ENCODE peak calls at places on chromosomes 12 and 14, in four cellular contexts. I, Z, P and H are unnamed samples.
A peak's percentile ranks its signal among the peaks of the same experiment; 100 is the strongest.

GRCh38 chr12:84058136-84058535 is 854.5 kb downstream of the SLC6A15 start:
- DNase-seq in I (no peak), Z (no peak), P (no peak), H (no peak)

GRCh38 chr14:76203086-76204001 is 51.6 kb downstream of the GPATCH2L start:
- DNase-seq in P (peak; percentile 83), I (peak; percentile 94), Z (peak; percentile 42), H (peak; percentile 92)

GRCh38 chr14:55508676-55509075 is 68.3 kb upstream of the TBPL2 start:
- DNase-seq in I (no peak), Z (no peak), P (no peak), H (no peak)

GRCh38 chr12:119693006-119693405 is 25.1 kb downstream of the PRKAB1 start:
- DNase-seq in I (peak; percentile 77), P (peak; percentile 89), Z (peak; percentile 44), H (peak; percentile 83)

GRCh38 chr12:45670339-45671065 is 59.0 kb upstream of the ARID2 start:
- DNase-seq in P (no peak), Z (no peak), I (peak; percentile 49), H (no peak)

GRCh38 chr12:2064078-2064507 is 11.3 kb downstream of the CACNA1C start:
- DNase-seq in P (no peak), I (peak; percentile 47), Z (no peak), H (no peak)

GRCh38 chr12:54378791-54379400 is 5.6 kb downstream of the ZNF385A start:
- DNase-seq in P (no peak), I (peak; percentile 41), Z (peak; percentile 56), H (no peak)

GRCh38 chr12:121893901-121894540 is 5.4 kb downstream of the PSMD9 start:
- DNase-seq in Z (peak; percentile 59), P (no peak), I (peak; percentile 73), H (peak; percentile 41)

GRCh38 chr12:65121049-65121955 is at the start of gene WIF1:
- DNase-seq in I (no peak), Z (peak; percentile 18), P (no peak), H (no peak)

GRCh38 chr14:93984987-93985410 is 8.6 kb upstream of the ASB2 start:
- DNase-seq in Z (no peak), P (peak; percentile 92), I (peak; percentile 66), H (peak; percentile 48)

GRCh38 chr12:106025129-106025528 is 113.6 kb downstream of the NUAK1 start:
- DNase-seq in I (no peak), P (no peak), Z (no peak), H (no peak)

GRCh38 chr12:6967548-6968100 is 2.8 kb downstream of the PHB2 start:
- DNase-seq in I (no peak), P (no peak), Z (no peak), H (no peak)

GRCh38 chr12:5388581-5389535 is 43.0 kb upstream of the NTF3 start:
- DNase-seq in I (no peak), P (no peak), Z (no peak), H (no peak)

GRCh38 chr12:63802012-63802608 is 22.4 kb downstream of the RXYLT1 start:
- DNase-seq in Z (no peak), P (no peak), I (peak; percentile 55), H (no peak)

GRCh38 chr14:88631091-88631490 is 68.3 kb downstream of the ZC3H14 start:
- DNase-seq in I (no peak), P (no peak), Z (no peak), H (no peak)

GRCh38 chr12:15801770-15802393 is 12.7 kb upstream of the EPS8 start:
- DNase-seq in P (no peak), I (peak; percentile 42), Z (no peak), H (no peak)

GRCh38 chr12:51818567-51819300 is 29.8 kb downstream of the FIGNL2 start:
- DNase-seq in P (peak; percentile 67), I (peak; percentile 83), Z (no peak), H (peak; percentile 79)

GRCh38 chr12:123237646-123238329 is 4.6 kb downstream of the MTRFR start:
- DNase-seq in Z (peak; percentile 57), I (peak; percentile 88), P (no peak), H (no peak)

GRCh38 chr12:96194901-96195844 is 998 bp downstream of the ELK3 start:
- DNase-seq in P (no peak), Z (peak; percentile 36), I (peak; percentile 90), H (peak; percentile 71)

GRCh38 chr12:7031306-7031705 is 13.0 kb upstream of the LPCAT3 start:
- DNase-seq in P (no peak), I (no peak), Z (no peak), H (no peak)

GRCh38 chr12:104805186-104805585 is 152.9 kb downstream of the SLC41A2 start:
- DNase-seq in Z (no peak), P (peak; percentile 29), I (peak; percentile 73), H (peak; percentile 33)

GRCh38 chr14:78530078-78530477 is 359.9 kb downstream of the NRXN3 start:
- DNase-seq in I (peak; percentile 11), P (no peak), Z (peak; percentile 14), H (peak; percentile 0)

GRCh38 chr14:105014032-105014431 is 6.9 kb downstream of the CDCA4 start:
- DNase-seq in Z (no peak), I (no peak), P (no peak), H (no peak)

GRCh38 chr12:46372852-46373302 is 304 bp upstream of the SLC38A2 start:
- DNase-seq in I (no peak), Z (no peak), P (no peak), H (no peak)

GRCh38 chr12:37547611-37548010 is 769.0 kb upstream of the ALG10B start:
- DNase-seq in I (no peak), Z (no peak), P (no peak), H (no peak)

GRCh38 chr12:22230280-22230794 is 104.2 kb downstream of the ST8SIA1 start:
- DNase-seq in Z (no peak), I (peak; percentile 12), P (no peak), H (peak; percentile 26)

GRCh38 chr14:104120281-104120741 is 18.1 kb upstream of the KIF26A start:
- DNase-seq in Z (no peak), P (no peak), I (no peak), H (no peak)

GRCh38 chr14:76968621-76969063 is 59.9 kb downstream of the IRF2BPL start:
- DNase-seq in I (no peak), Z (peak; percentile 40), P (no peak), H (no peak)

GRCh38 chr12:57485695-57486094 is 2.2 kb upstream of the MARS1 start:
- DNase-seq in Z (no peak), P (no peak), I (no peak), H (no peak)

GRCh38 chr12:1913377-1914115 is 4.9 kb downstream of the CACNA2D4 start:
- DNase-seq in I (no peak), P (no peak), Z (no peak), H (no peak)

GRCh38 chr14:102795060-102795925 is 18.0 kb downstream of the TRAF3 start:
- DNase-seq in Z (peak; percentile 54), I (peak; percentile 94), P (peak; percentile 59), H (peak; percentile 83)

GRCh38 chr14:51576112-51576420 is 75.6 kb upstream of the FRMD6 start:
- DNase-seq in I (peak; percentile 59), Z (no peak), P (no peak), H (peak; percentile 44)

GRCh38 chr12:2453076-2453806 is 341.5 kb upstream of the FKBP4 start:
- DNase-seq in P (no peak), Z (no peak), I (peak; percentile 61), H (peak; percentile 4)

GRCh38 chr12:53097207-53097563 is 282 bp upstream of the IGFBP6 start:
- DNase-seq in I (peak; percentile 43), P (no peak), Z (no peak), H (no peak)
- H3K4me3 ChIP-seq in I (peak overlapping the region; percentile 52), P (peak overlapping the region; percentile 73), Z (peak overlapping the region; percentile 36), H (peak overlapping the region; percentile 63)

GRCh38 chr12:48352157-48352775 is 1.5 kb upstream of the ZNF641 start:
- DNase-seq in Z (no peak), P (no peak), I (no peak), H (no peak)
- H3K4me3 ChIP-seq in Z (no peak overlapping the region), P (no peak overlapping the region), I (no peak overlapping the region), H (no peak overlapping the region)

DNA sequence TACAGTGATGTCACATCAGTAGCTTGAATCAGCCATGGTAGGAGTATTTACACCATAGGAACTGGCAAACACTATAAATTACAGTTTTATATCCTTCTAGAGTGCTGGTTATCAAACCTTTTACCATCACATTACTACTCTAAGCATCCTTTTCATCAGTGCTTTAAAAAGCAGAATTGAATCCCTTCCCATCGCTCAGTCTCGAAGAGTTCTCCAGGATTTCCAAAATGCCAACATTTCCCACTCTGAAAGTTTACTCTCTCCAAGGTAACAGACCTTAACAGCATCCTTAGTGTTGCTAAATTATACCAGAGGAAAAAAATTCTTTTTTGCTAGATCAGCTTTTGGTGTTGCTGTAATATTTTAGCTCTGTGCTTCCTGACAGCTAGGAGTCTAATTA is 209.4 kb upstream of the USP15 start:
- DNase-seq in P (no peak), I (no peak), Z (no peak), H (no peak)
- H3K4me3 ChIP-seq in P (no peak overlapping the region), I (no peak overlapping the region), Z (no peak overlapping the region), H (no peak overlapping the region)

DNA sequence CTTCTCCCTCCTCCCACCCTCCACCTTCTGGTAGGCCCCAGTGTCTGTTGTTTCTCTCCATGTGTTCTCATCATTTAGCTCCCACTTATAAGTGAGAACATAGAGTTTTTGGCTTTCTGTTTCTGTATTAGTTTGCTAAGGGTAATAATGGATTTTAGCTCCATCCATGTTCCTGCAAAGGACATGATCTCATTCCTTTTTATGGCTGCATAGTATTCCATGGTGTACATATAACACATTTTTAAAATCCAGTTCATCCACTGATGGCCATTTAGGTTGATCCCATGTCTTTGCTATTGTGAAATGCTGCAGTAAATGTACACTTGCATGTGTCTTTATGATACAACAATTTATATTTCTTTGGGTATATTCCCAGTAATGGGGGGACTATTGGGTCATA is 96.1 kb downstream of the CCDC91 start:
- DNase-seq in P (no peak), Z (no peak), I (no peak), H (no peak)
- H3K4me3 ChIP-seq in P (no peak overlapping the region), Z (no peak overlapping the region), I (no peak overlapping the region), H (no peak overlapping the region)

GRCh38 chr12:24954261-24954660 is 5.4 kb upstream of the BCAT1 start:
- DNase-seq in Z (no peak), I (no peak), P (no peak), H (no peak)
- H3K4me3 ChIP-seq in Z (no peak overlapping the region), I (no peak overlapping the region), P (no peak overlapping the region), H (no peak overlapping the region)

GRCh38 chr14:49868720-49869114 is 16.1 kb upstream of the NEMF start:
- DNase-seq in P (no peak), Z (no peak), I (no peak), H (no peak)
- H3K4me3 ChIP-seq in P (peak overlapping the region; percentile 71), Z (peak overlapping the region; percentile 23), I (peak overlapping the region; percentile 49), H (peak overlapping the region; percentile 61)